ENCODE peak calls at places on chromosomes 11 and 22, in seven cellular contexts. H is astrocyte of the spinal cord, K is choroid plexus epithelial cell, X is pancreas, W is K562, N is BE2C, O is fibroblast of mammary gland. T is an unnamed sample.

GRCh38 chr22:46518038-46518437 is 19.4 kb downstream of the CELSR1 start:
- DNase-seq in H (no peak), O (no peak), K (no peak), N (no peak), X (no peak), W (no peak), T (no peak)

GRCh38 chr11:64870893-64871849 is 7.2 kb downstream of the EHD1 start:
- DNase-seq in X (peak), H (no peak), O (no peak), K (no peak), W (no peak), N (no peak), T (no peak)

GRCh38 chr11:125359130-125359529 is 136.9 kb downstream of the FEZ1 start:
- DNase-seq in K (no peak), N (no peak), X (no peak), W (no peak), H (no peak), O (no peak), T (no peak)

GRCh38 chr11:64504999-64505398 is 86.0 kb upstream of the SLC22A12 start:
- DNase-seq in X (no peak), O (no peak), K (no peak), N (no peak), W (no peak), H (no peak), T (no peak)

GRCh38 chr22:27462190-27462589 is 339.4 kb downstream of the MN1 start:
- DNase-seq in K (no peak), O (no peak), N (no peak), W (no peak), X (peak), H (peak), T (no peak)

GRCh38 chr11:30991802-30992512 is 377.6 kb downstream of the DCDC1 start:
- DNase-seq in N (no peak), W (no peak), X (no peak), K (no peak), O (no peak), H (no peak), T (no peak)

GRCh38 chr11:44774131-44774530 is 47.4 kb downstream of the TSPAN18 start:
- DNase-seq in H (no peak), O (no peak), W (no peak), X (no peak), N (peak), K (no peak), T (no peak)

GRCh38 chr11:26323837-26324236 is 8.1 kb upstream of the ANO3 start:
- DNase-seq in N (no peak), K (no peak), X (no peak), O (no peak), H (no peak), W (no peak), T (no peak)

GRCh38 chr22:16961477-16962186 is 46.4 kb downstream of the GAB4 start:
- DNase-seq in W (peak), N (no peak), H (no peak), K (no peak), O (no peak), X (no peak), T (no peak)

GRCh38 chr11:100927579-100927978 is 202.0 kb downstream of the PGR start:
- DNase-seq in W (no peak), O (no peak), H (no peak), X (no peak), K (no peak), N (peak), T (no peak)

GRCh38 chr22:47050601-47051051 is 288.2 kb downstream of the TBC1D22A start:
- DNase-seq in X (no peak), H (no peak), N (no peak), K (no peak), W (no peak), O (no peak), T (no peak)

GRCh38 chr22:50102946-50103345 is 13.1 kb downstream of the MOV10L1 start:
- DNase-seq in O (no peak), N (no peak), X (no peak), H (no peak), K (no peak), W (peak), T (no peak)

GRCh38 chr22:19986410-19987341 is 29.9 kb downstream of the ARVCF start:
- DNase-seq in H (peak), X (peak), K (peak), N (peak), W (peak), O (peak), T (peak)

GRCh38 chr22:23718371-23719165 is 27.8 kb downstream of the RGL4 start:
- DNase-seq in X (no peak), N (no peak), W (no peak), H (no peak), O (no peak), K (no peak), T (no peak)

GRCh38 chr11:131229221-131229620 is 141.2 kb upstream of the NTM start:
- DNase-seq in K (no peak), W (no peak), O (no peak), H (no peak), N (no peak), X (no peak), T (no peak)

GRCh38 chr11:95937358-95937757 is 13.5 kb upstream of the MTMR2 start:
- DNase-seq in X (no peak), W (no peak), N (no peak), O (peak), K (no peak), H (no peak), T (no peak)

GRCh38 chr11:65419460-65419772 is 3.2 kb upstream of the NEAT1 start:
- DNase-seq in H (no peak), K (no peak), W (no peak), N (no peak), O (no peak), X (no peak), T (no peak)

GRCh38 chr22:30474683-30475424 is 3.0 kb upstream of the SEC14L3 start:
- DNase-seq in O (no peak), N (no peak), K (peak), W (no peak), X (peak), H (no peak), T (no peak)

GRCh38 chr11:111225871-111226270 is 19.7 kb upstream of the POU2AF2 start:
- DNase-seq in N (no peak), X (no peak), W (no peak), O (no peak), K (no peak), H (no peak), T (no peak)
- TF ChIP-seq CTCF in N (no peak), X (no peak), W (no peak), O (no peak), K (no peak), H (no peak), T (no peak)

GRCh38 chr11:114846040-114846791 is 167.9 kb downstream of the NXPE2 start:
- DNase-seq in O (no peak), K (no peak), W (no peak), X (no peak), H (peak), N (peak), T (no peak)
- TF ChIP-seq CTCF in O (no peak), K (no peak), W (no peak), X (no peak), H (no peak), N (no peak), T (no peak)

GRCh38 chr22:37198290-37199102 is 10.4 kb upstream of the C1QTNF6 start:
- DNase-seq in X (peak), K (peak), W (peak), O (peak), H (peak), N (peak), T (peak)

GRCh38 chr22:37199103-37199838 is 11.2 kb upstream of the C1QTNF6 start:
- DNase-seq in H (peak), K (peak), N (peak), W (peak), X (peak), O (peak), T (peak)

GRCh38 chr22:37197451-37198289 is 9.6 kb upstream of the C1QTNF6 start:
- DNase-seq in O (peak), X (peak), H (peak), W (no peak), N (peak), K (peak), T (no peak)

GRCh38 chr22:37201066-37201820 is 11.0 kb downstream of the SSTR3 start:
- DNase-seq in K (no peak), O (no peak), N (no peak), W (no peak), H (no peak), X (no peak), T (no peak)

DNA sequence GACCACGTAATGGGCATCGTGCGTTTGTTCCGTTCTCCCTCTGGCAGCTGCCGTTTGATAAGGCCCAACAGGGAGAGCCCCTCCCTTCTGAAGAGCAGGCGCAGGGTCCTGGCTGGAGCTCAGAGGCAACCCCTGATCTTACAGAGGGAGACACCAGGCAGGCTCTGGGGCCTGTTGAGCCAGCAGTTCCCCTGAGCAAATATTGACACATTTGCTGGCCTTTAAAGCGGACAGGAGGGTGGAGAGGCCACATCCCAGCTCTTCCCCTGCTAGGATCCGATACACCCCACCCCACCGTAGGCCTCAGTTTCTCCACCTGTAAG is 11.8 kb upstream of the C1QTNF6 start:
- DNase-seq in H (no peak), X (peak), W (peak), N (peak), O (no peak), K (no peak), T (no peak)
- TF ChIP-seq CTCF in H (no peak), X (no peak), W (no peak), N (no peak), O (no peak), K (no peak), T (no peak)

GRCh38 chr22:41674941-41675340 is 13.7 kb downstream of the SNU13 start:
- DNase-seq in N (no peak), H (no peak), O (no peak), K (no peak), X (no peak), W (no peak), T (no peak)

GRCh38 chr22:41676134-41676533 is 12.5 kb downstream of the SNU13 start:
- DNase-seq in N (no peak), W (no peak), X (no peak), K (no peak), H (no peak), O (no peak), T (no peak)

GRCh38 chr22:41668971-41669911 is 19.4 kb downstream of the SNU13 start:
- DNase-seq in O (peak), N (no peak), W (no peak), X (no peak), K (peak), H (peak), T (no peak)

DNA sequence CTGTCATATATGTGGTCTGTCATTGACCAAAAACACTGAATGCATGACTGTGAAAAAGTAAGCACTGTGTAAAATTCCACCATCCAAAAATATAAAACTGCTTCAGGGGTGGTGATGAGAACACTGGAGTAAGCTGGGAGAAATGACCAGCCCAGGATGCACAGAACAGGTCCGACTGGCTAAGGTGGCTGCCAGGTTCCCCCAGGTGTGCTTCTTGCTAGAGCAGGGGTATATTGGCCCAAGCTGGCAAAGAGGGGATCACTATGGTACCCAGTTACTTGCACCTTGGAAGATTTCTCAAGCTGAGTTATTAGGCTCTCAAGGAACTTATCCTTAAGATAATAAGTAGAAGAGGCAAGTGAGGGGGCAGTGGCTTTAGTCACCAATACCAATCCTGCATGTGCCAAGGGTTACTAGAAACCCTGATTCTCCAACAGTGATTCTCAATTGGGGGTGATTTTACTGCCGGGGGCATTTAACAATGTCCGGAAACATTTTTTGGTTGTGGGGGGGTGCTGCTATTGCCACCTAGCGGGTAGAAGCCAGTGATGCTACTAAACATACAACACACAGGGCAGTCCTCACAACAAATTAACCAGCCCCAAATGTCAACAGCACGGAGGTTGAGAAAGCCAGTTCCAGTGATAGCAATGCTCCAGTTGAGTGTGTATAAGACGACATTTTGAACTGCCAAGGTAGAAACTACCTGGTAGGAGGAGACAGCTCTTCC is 15.7 kb downstream of the SNU13 start:
- DNase-seq in H (no peak), K (peak), W (no peak), N (no peak), O (no peak), X (no peak), T (no peak)
- TF ChIP-seq CTCF in H (peak), K (peak), W (peak), N (no peak), O (peak), X (no peak), T (no peak)

GRCh38 chr11:79055866-79056632 is 384.8 kb downstream of the TENM4 start:
- DNase-seq in H (peak), W (no peak), K (peak), N (no peak), O (peak), X (no peak), T (no peak)
- TF ChIP-seq CTCF in H (peak), W (no peak), K (peak), N (no peak), O (peak), X (no peak), T (no peak)

DNA sequence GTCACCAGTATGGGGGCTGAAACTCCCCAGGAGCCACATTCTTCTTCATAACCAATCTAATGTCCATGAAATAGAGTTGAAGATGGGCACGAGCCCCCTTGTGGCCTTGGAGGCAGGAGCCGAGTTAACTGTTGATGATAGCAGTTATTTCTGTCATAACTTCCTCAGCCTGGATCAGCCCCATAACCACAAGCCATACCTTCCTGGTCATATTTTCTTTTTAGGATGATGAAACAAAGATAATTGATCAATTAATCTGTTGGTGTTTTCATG is 65.0 kb upstream of the TTC12 start:
- DNase-seq in H (no peak), W (no peak), K (peak), N (peak), X (no peak), O (peak), T (no peak)
- TF ChIP-seq CTCF in H (peak), W (peak), K (peak), N (peak), X (no peak), O (peak), T (no peak)

GRCh38 chr22:39130892-39131855 is 21.3 kb downstream of the CBX7 start:
- DNase-seq in O (no peak), W (no peak), N (no peak), H (no peak), K (peak), X (no peak), T (no peak)
- TF ChIP-seq CTCF in O (no peak), W (no peak), N (no peak), H (no peak), K (no peak), X (no peak), T (no peak)

GRCh38 chr11:75342231-75342918 is 9.1 kb downstream of the ARRB1 start:
- DNase-seq in O (no peak), X (no peak), N (no peak), H (no peak), W (no peak), K (no peak), T (no peak)
- TF ChIP-seq CTCF in O (no peak), X (no peak), N (no peak), H (no peak), W (no peak), K (no peak), T (no peak)

GRCh38 chr11:66491315-66491935 is 11.2 kb downstream of the DPP3 start:
- DNase-seq in O (no peak), K (no peak), W (peak), N (no peak), X (no peak), H (no peak), T (peak)
- TF ChIP-seq CTCF in O (peak), K (peak), W (no peak), N (peak), X (no peak), H (peak), T (peak)

DNA sequence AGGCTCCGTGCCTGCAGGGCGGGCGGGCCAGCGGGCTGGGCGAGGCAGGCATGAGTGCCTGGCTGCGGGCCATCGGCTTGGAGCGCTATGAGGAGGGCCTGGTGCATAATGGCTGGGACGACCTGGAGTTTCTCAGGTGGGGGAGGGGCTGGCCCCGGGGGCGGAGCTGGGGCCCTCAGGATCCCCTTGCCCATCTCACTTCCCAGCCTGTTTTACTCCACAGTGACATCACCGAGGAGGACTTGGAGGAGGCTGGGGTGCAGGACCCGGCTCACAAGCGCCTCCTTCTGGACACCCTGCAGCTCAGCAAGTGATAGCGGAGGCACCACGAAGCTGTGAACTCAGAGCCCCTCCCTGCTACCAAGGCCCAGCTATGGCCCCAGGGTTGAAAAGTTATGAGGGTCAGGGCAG is 5.9 kb downstream of the PHOX2A start:
- DNase-seq in K (peak), O (peak), H (peak), N (peak), X (peak), W (peak), T (peak)
- TF ChIP-seq CTCF in K (peak), O (peak), H (peak), N (peak), X (peak), W (peak), T (peak)